ENCODE peak calls at places on chromosomes 12 and 14, in ten cellular contexts. C, R, W, V, S, B, E, Q, M and L are unnamed samples.

GRCh38 chr14:30389134-30389900 is 169.6 kb upstream of the G2E3 start:
- DNase-seq in C (no peak), R (peak), W (no peak), V (peak), S (no peak), B (no peak), E (no peak), Q (no peak), M (no peak), L (peak)

GRCh38 chr12:54383041-54383609 is 1.4 kb downstream of the ZNF385A start:
- DNase-seq in C (peak), R (peak), W (no peak), V (peak), S (peak), B (no peak), E (no peak), Q (no peak), M (no peak), L (peak)

GRCh38 chr12:126385785-126386184 is 1320.5 kb downstream of the AACS start:
- DNase-seq in C (no peak), R (peak), W (no peak), V (peak), S (peak), B (no peak), E (no peak), Q (no peak), M (no peak), L (no peak)

GRCh38 chr14:95319312-95320075 is at the start of gene CLMN:
- DNase-seq in C (no peak), R (no peak), W (peak), V (peak), S (no peak), B (peak), E (peak), Q (peak), M (peak), L (peak)

GRCh38 chr14:50475460-50475859 is 56.9 kb downstream of the MAP4K5 start:
- DNase-seq in C (no peak), R (peak), W (no peak), V (peak), S (no peak), B (no peak), E (no peak), Q (no peak), M (no peak), L (no peak)

GRCh38 chr12:103901518-103902173 is 28.6 kb upstream of the HSP90B1 start:
- DNase-seq in C (no peak), R (no peak), W (no peak), V (no peak), S (no peak), B (no peak), E (no peak), Q (no peak), M (no peak), L (no peak)

GRCh38 chr14:90630407-90630806 is 185.8 kb downstream of the TTC7B start:
- DNase-seq in C (no peak), R (no peak), W (no peak), V (no peak), S (no peak), B (no peak), E (no peak), Q (no peak), M (no peak), L (no peak)

GRCh38 chr14:101707285-101707842 is 54.1 kb upstream of the PPP2R5C start:
- DNase-seq in C (peak), R (peak), W (peak), V (peak), S (peak), B (no peak), E (peak), Q (peak), M (peak), L (peak)

GRCh38 chr12:2284321-2284813 is 231.6 kb downstream of the CACNA1C start:
- DNase-seq in C (no peak), R (peak), W (no peak), V (no peak), S (no peak), B (no peak), E (no peak), Q (no peak), M (no peak), L (no peak)

GRCh38 chr14:68935761-68936209 is 43.3 kb downstream of the ACTN1 start:
- DNase-seq in C (no peak), R (peak), W (no peak), V (no peak), S (peak), B (no peak), E (peak), Q (no peak), M (no peak), L (no peak)

GRCh38 chr14:90604356-90604755 is 207.5 kb downstream of the CALM1 start:
- DNase-seq in C (no peak), R (no peak), W (no peak), V (no peak), S (no peak), B (no peak), E (no peak), Q (no peak), M (no peak), L (no peak)

GRCh38 chr12:31950492-31950891 is 8.7 kb upstream of the RESF1 start:
- DNase-seq in C (no peak), R (no peak), W (no peak), V (no peak), S (no peak), B (no peak), E (no peak), Q (no peak), M (no peak), L (no peak)

GRCh38 chr12:13002301-13003097 is 2.4 kb upstream of the HEBP1 start:
- DNase-seq in C (no peak), R (peak), W (no peak), V (no peak), S (no peak), B (no peak), E (no peak), Q (no peak), M (no peak), L (no peak)

GRCh38 chr14:74933925-74934435 is 10.9 kb upstream of the RPS6KL1 start:
- DNase-seq in C (no peak), R (no peak), W (no peak), V (no peak), S (no peak), B (no peak), E (no peak), Q (no peak), M (no peak), L (no peak)

GRCh38 chr14:39857656-39858055 is 425.4 kb upstream of the FBXO33 start:
- DNase-seq in C (no peak), R (no peak), W (peak), V (no peak), S (no peak), B (no peak), E (no peak), Q (no peak), M (no peak), L (no peak)

GRCh38 chr12:10283028-10283427 is 24.6 kb upstream of the KLRD1 start:
- DNase-seq in C (no peak), R (peak), W (no peak), V (no peak), S (no peak), B (no peak), E (no peak), Q (no peak), M (no peak), L (no peak)

GRCh38 chr12:29073631-29074239 is 75.3 kb upstream of the FAR2 start:
- DNase-seq in C (no peak), R (peak), W (peak), V (peak), S (peak), B (no peak), E (peak), Q (no peak), M (peak), L (no peak)

GRCh38 chr14:53152627-53152908 is 555 bp downstream of the DDHD1 start:
- DNase-seq in C (no peak), R (no peak), W (no peak), V (no peak), S (no peak), B (peak), E (no peak), Q (no peak), M (peak), L (no peak)